ENCODE peak calls at places on chromosomes 2 and 18, in seven cellular contexts. One of them, this sample, is unnamed.

GRCh38 chr2:69242651-69243051 is 144.4 kb downstream of the GFPT1 start:
- DNase-seq in WERI-Rb-1: peak; percentile 47
- DNase-seq in cardiac muscle cell: no peak
- DNase-seq in body of pancreas: no peak
- DNase-seq in dorsolateral prefrontal cortex: no peak
- DNase-seq in PC-3: no peak
- DNase-seq in OCI-LY7: no peak
- DNase-seq in this sample: no peak

GRCh38 chr2:47488870-47489584 is 86.1 kb downstream of the MSH2 start:
- DNase-seq in WERI-Rb-1: no peak
- DNase-seq in cardiac muscle cell: peak; percentile 84
- DNase-seq in body of pancreas: peak; percentile 10
- DNase-seq in dorsolateral prefrontal cortex: no peak
- DNase-seq in PC-3: peak; percentile 88
- DNase-seq in OCI-LY7: no peak
- DNase-seq in this sample: no peak

GRCh38 chr2:6986251-6986893 is 69.2 kb downstream of the RNF144A start:
- DNase-seq in WERI-Rb-1: no peak
- DNase-seq in cardiac muscle cell: peak; percentile 57
- DNase-seq in body of pancreas: peak; percentile 93
- DNase-seq in dorsolateral prefrontal cortex: no peak
- DNase-seq in PC-3: peak; percentile 12
- DNase-seq in OCI-LY7: no peak
- DNase-seq in this sample: no peak

GRCh38 chr2:64151498-64151897 is 7.3 kb upstream of the PELI1 start:
- DNase-seq in WERI-Rb-1: no peak
- DNase-seq in cardiac muscle cell: no peak
- DNase-seq in body of pancreas: no peak
- DNase-seq in dorsolateral prefrontal cortex: no peak
- DNase-seq in PC-3: peak; percentile 34
- DNase-seq in OCI-LY7: no peak
- DNase-seq in this sample: no peak

GRCh38 chr2:189178007-189178406 is 1.6 kb downstream of the COL5A2 start:
- DNase-seq in WERI-Rb-1: no peak
- DNase-seq in cardiac muscle cell: peak; percentile 58
- DNase-seq in body of pancreas: no peak
- DNase-seq in dorsolateral prefrontal cortex: no peak
- DNase-seq in PC-3: no peak
- DNase-seq in OCI-LY7: no peak
- DNase-seq in this sample: no peak

GRCh38 chr2:201883559-201883958 is 77.2 kb downstream of the CDK15 start:
- DNase-seq in WERI-Rb-1: peak; percentile 67
- DNase-seq in cardiac muscle cell: no peak
- DNase-seq in body of pancreas: no peak
- DNase-seq in dorsolateral prefrontal cortex: no peak
- DNase-seq in PC-3: no peak
- DNase-seq in OCI-LY7: no peak
- DNase-seq in this sample: no peak

GRCh38 chr2:113806217-113806913 is 49.9 kb upstream of the SLC35F5 start:
- DNase-seq in WERI-Rb-1: no peak
- DNase-seq in cardiac muscle cell: no peak
- DNase-seq in body of pancreas: no peak
- DNase-seq in dorsolateral prefrontal cortex: no peak
- DNase-seq in PC-3: peak; percentile 89
- DNase-seq in OCI-LY7: no peak
- DNase-seq in this sample: no peak

GRCh38 chr2:8543065-8543411 is 138.8 kb upstream of the ID2 start:
- DNase-seq in WERI-Rb-1: no peak
- DNase-seq in cardiac muscle cell: no peak
- DNase-seq in body of pancreas: no peak
- DNase-seq in dorsolateral prefrontal cortex: no peak
- DNase-seq in PC-3: no peak
- DNase-seq in OCI-LY7: peak; percentile 63
- DNase-seq in this sample: no peak

GRCh38 chr2:42008241-42008911 is 39.4 kb upstream of the PKDCC start:
- DNase-seq in WERI-Rb-1: no peak
- DNase-seq in cardiac muscle cell: peak; percentile 58
- DNase-seq in body of pancreas: no peak
- DNase-seq in dorsolateral prefrontal cortex: no peak
- DNase-seq in PC-3: no peak
- DNase-seq in OCI-LY7: no peak
- DNase-seq in this sample: no peak

GRCh38 chr2:75896779-75897366 is 186.2 kb upstream of the GCFC2 start:
- DNase-seq in WERI-Rb-1: peak; percentile 82
- DNase-seq in cardiac muscle cell: peak; percentile 5
- DNase-seq in body of pancreas: peak; percentile 34
- DNase-seq in dorsolateral prefrontal cortex: no peak
- DNase-seq in PC-3: peak; percentile 60
- DNase-seq in OCI-LY7: peak; percentile 42
- DNase-seq in this sample: no peak

GRCh38 chr2:217954469-217954868 is 48.3 kb downstream of the TNS1 start:
- DNase-seq in WERI-Rb-1: no peak
- DNase-seq in cardiac muscle cell: no peak
- DNase-seq in body of pancreas: no peak
- DNase-seq in dorsolateral prefrontal cortex: no peak
- DNase-seq in PC-3: no peak
- DNase-seq in OCI-LY7: no peak
- DNase-seq in this sample: no peak

GRCh38 chr2:217953531-217953932 is 49.3 kb downstream of the TNS1 start:
- DNase-seq in WERI-Rb-1: peak; percentile 56
- DNase-seq in cardiac muscle cell: no peak
- DNase-seq in body of pancreas: no peak
- DNase-seq in dorsolateral prefrontal cortex: no peak
- DNase-seq in PC-3: no peak
- DNase-seq in OCI-LY7: no peak
- DNase-seq in this sample: no peak

GRCh38 chr2:217954051-217954450 is 48.7 kb downstream of the TNS1 start:
- DNase-seq in WERI-Rb-1: no peak
- DNase-seq in cardiac muscle cell: no peak
- DNase-seq in body of pancreas: no peak
- DNase-seq in dorsolateral prefrontal cortex: no peak
- DNase-seq in PC-3: no peak
- DNase-seq in OCI-LY7: no peak
- DNase-seq in this sample: no peak

GRCh38 chr2:217955881-217956493 is 46.8 kb downstream of the TNS1 start:
- DNase-seq in WERI-Rb-1: no peak
- DNase-seq in cardiac muscle cell: no peak
- DNase-seq in body of pancreas: no peak
- DNase-seq in dorsolateral prefrontal cortex: no peak
- DNase-seq in PC-3: no peak
- DNase-seq in OCI-LY7: no peak
- DNase-seq in this sample: no peak

GRCh38 chr2:217954971-217955740 is 47.6 kb downstream of the TNS1 start:
- DNase-seq in WERI-Rb-1: no peak
- DNase-seq in cardiac muscle cell: no peak
- DNase-seq in body of pancreas: no peak
- DNase-seq in dorsolateral prefrontal cortex: no peak
- DNase-seq in PC-3: no peak
- DNase-seq in OCI-LY7: no peak
- DNase-seq in this sample: no peak
- H3K4me3 ChIP-seq in WERI-Rb-1: no peak overlapping the region
- H3K4me3 ChIP-seq in cardiac muscle cell: no peak overlapping the region
- H3K4me3 ChIP-seq in body of pancreas: no peak overlapping the region
- H3K4me3 ChIP-seq in dorsolateral prefrontal cortex: no peak overlapping the region
- H3K4me3 ChIP-seq in PC-3: no peak overlapping the region
- H3K4me3 ChIP-seq in OCI-LY7: no peak overlapping the region
- H3K4me3 ChIP-seq in this sample: no peak overlapping the region

DNA sequence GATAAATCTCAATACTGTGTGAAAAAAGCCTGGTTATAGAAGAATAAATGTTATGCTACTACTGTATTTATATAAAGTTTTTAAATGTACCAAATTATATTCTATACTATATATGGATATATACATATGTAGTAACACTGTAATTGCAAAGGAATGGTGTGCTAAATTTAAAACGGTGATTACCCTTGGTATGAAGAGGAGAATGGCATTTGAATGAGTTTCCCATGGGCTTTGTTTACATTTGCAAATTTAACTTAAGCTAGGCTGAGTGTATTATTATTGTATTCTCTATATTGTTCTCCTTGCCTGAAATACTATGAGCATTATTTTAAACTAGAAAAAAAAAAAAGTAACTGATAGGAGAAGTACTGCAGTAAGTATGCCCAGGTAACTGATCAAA is 4.7 kb upstream of the SP3 start:
- DNase-seq in WERI-Rb-1: no peak
- DNase-seq in cardiac muscle cell: no peak
- DNase-seq in body of pancreas: no peak
- DNase-seq in dorsolateral prefrontal cortex: no peak
- DNase-seq in PC-3: no peak
- DNase-seq in OCI-LY7: no peak
- DNase-seq in this sample: no peak
- H3K27ac ChIP-seq in WERI-Rb-1: no peak overlapping the region
- H3K27ac ChIP-seq in cardiac muscle cell: no peak overlapping the region
- H3K27ac ChIP-seq in body of pancreas: no peak overlapping the region
- H3K27ac ChIP-seq in dorsolateral prefrontal cortex: no peak overlapping the region
- H3K27ac ChIP-seq in PC-3: no peak overlapping the region
- H3K27ac ChIP-seq in OCI-LY7: no peak overlapping the region
- H3K27ac ChIP-seq in this sample: no peak overlapping the region

GRCh38 chr2:132009177-132009873 is 152.4 kb downstream of the ANKRD30BL start:
- DNase-seq in WERI-Rb-1: no peak
- DNase-seq in cardiac muscle cell: no peak
- DNase-seq in body of pancreas: no peak
- DNase-seq in dorsolateral prefrontal cortex: no peak
- DNase-seq in PC-3: no peak
- DNase-seq in OCI-LY7: no peak
- DNase-seq in this sample: no peak
- H3K4me3 ChIP-seq in WERI-Rb-1: peak overlapping the region; percentile 76
- H3K4me3 ChIP-seq in cardiac muscle cell: peak overlapping the region; percentile 37
- H3K4me3 ChIP-seq in body of pancreas: no peak overlapping the region
- H3K4me3 ChIP-seq in dorsolateral prefrontal cortex: peak overlapping the region; percentile 50
- H3K4me3 ChIP-seq in PC-3: peak overlapping the region; percentile 37
- H3K4me3 ChIP-seq in OCI-LY7: no peak overlapping the region
- H3K4me3 ChIP-seq in this sample: no peak overlapping the region

DNA sequence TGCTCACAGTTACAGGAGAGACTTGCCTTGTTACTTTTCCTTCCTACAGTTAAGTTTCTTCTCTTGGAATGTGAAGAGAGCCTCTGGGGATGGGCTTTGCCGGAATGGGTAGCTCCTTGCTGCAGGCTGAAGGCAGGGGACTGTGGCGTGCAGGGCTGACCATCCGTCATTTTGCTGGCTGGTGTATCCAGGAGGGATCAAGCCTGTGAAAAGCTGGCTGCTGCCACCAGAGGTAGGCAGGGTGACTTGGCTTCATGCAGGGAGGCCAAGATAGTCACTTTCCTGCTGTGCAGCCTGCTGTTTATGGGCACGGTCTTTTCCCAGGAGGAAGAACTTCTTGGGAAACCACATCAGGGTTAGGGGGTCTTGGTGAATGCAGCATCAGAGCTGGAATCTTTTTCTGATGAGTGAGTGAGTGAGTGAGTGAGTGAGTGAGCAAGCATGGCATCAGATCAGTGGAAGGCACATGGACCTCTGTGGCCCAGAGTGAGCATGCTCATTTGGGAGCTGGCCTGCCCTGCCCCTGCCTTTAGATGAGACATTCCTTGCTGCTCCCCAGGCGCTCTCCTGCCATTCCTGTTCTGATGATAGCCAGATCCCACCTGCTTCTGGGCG is 33.0 kb downstream of the FHOD3 start:
- DNase-seq in WERI-Rb-1: no peak
- DNase-seq in cardiac muscle cell: no peak
- DNase-seq in body of pancreas: no peak
- DNase-seq in dorsolateral prefrontal cortex: no peak
- DNase-seq in PC-3: no peak
- DNase-seq in OCI-LY7: no peak
- DNase-seq in this sample: no peak
- H3K27ac ChIP-seq in WERI-Rb-1: no peak overlapping the region
- H3K27ac ChIP-seq in cardiac muscle cell: peak overlapping the region; percentile 80
- H3K27ac ChIP-seq in body of pancreas: no peak overlapping the region
- H3K27ac ChIP-seq in dorsolateral prefrontal cortex: no peak overlapping the region
- H3K27ac ChIP-seq in PC-3: no peak overlapping the region
- H3K27ac ChIP-seq in OCI-LY7: no peak overlapping the region
- H3K27ac ChIP-seq in this sample: no peak overlapping the region

GRCh38 chr2:26043862-26044736 is 10.2 kb downstream of the RAB10 start:
- DNase-seq in WERI-Rb-1: no peak
- DNase-seq in cardiac muscle cell: peak; percentile 59
- DNase-seq in body of pancreas: peak; percentile 64
- DNase-seq in dorsolateral prefrontal cortex: no peak
- DNase-seq in PC-3: no peak
- DNase-seq in OCI-LY7: no peak
- DNase-seq in this sample: no peak
- H3K4me3 ChIP-seq in WERI-Rb-1: no peak overlapping the region
- H3K4me3 ChIP-seq in cardiac muscle cell: no peak overlapping the region
- H3K4me3 ChIP-seq in body of pancreas: no peak overlapping the region
- H3K4me3 ChIP-seq in dorsolateral prefrontal cortex: no peak overlapping the region
- H3K4me3 ChIP-seq in PC-3: no peak overlapping the region
- H3K4me3 ChIP-seq in OCI-LY7: no peak overlapping the region
- H3K4me3 ChIP-seq in this sample: no peak overlapping the region

GRCh38 chr2:96616535-96616934 is 21.6 kb downstream of the KANSL3 start:
- DNase-seq in WERI-Rb-1: no peak
- DNase-seq in cardiac muscle cell: no peak
- DNase-seq in body of pancreas: no peak
- DNase-seq in dorsolateral prefrontal cortex: no peak
- DNase-seq in PC-3: no peak
- DNase-seq in OCI-LY7: no peak
- DNase-seq in this sample: no peak
- H3K27ac ChIP-seq in WERI-Rb-1: no peak overlapping the region
- H3K27ac ChIP-seq in cardiac muscle cell: peak overlapping the region; percentile 35
- H3K27ac ChIP-seq in body of pancreas: no peak overlapping the region
- H3K27ac ChIP-seq in dorsolateral prefrontal cortex: no peak overlapping the region
- H3K27ac ChIP-seq in PC-3: no peak overlapping the region
- H3K27ac ChIP-seq in OCI-LY7: no peak overlapping the region
- H3K27ac ChIP-seq in this sample: no peak overlapping the region

GRCh38 chr2:168188011-168188410 is 59.4 kb downstream of the STK39 start:
- DNase-seq in WERI-Rb-1: peak; percentile 54
- DNase-seq in cardiac muscle cell: no peak
- DNase-seq in body of pancreas: no peak
- DNase-seq in dorsolateral prefrontal cortex: no peak
- DNase-seq in PC-3: no peak
- DNase-seq in OCI-LY7: no peak
- DNase-seq in this sample: no peak

GRCh38 chr2:168190590-168191336 is 56.6 kb downstream of the STK39 start:
- DNase-seq in WERI-Rb-1: no peak
- DNase-seq in cardiac muscle cell: no peak
- DNase-seq in body of pancreas: no peak
- DNase-seq in dorsolateral prefrontal cortex: no peak
- DNase-seq in PC-3: peak; percentile 9
- DNase-seq in OCI-LY7: no peak
- DNase-seq in this sample: no peak

GRCh38 chr2:168192839-168193616 is 54.4 kb downstream of the STK39 start:
- DNase-seq in WERI-Rb-1: no peak
- DNase-seq in cardiac muscle cell: peak; percentile 39
- DNase-seq in body of pancreas: no peak
- DNase-seq in dorsolateral prefrontal cortex: no peak
- DNase-seq in PC-3: peak; percentile 42
- DNase-seq in OCI-LY7: peak; percentile 57
- DNase-seq in this sample: no peak

GRCh38 chr2:168192143-168192785 is 55.1 kb downstream of the STK39 start:
- DNase-seq in WERI-Rb-1: no peak
- DNase-seq in cardiac muscle cell: peak; percentile 30
- DNase-seq in body of pancreas: peak; percentile 46
- DNase-seq in dorsolateral prefrontal cortex: no peak
- DNase-seq in PC-3: no peak
- DNase-seq in OCI-LY7: no peak
- DNase-seq in this sample: no peak

GRCh38 chr2:168189835-168190426 is 57.5 kb downstream of the STK39 start:
- DNase-seq in WERI-Rb-1: no peak
- DNase-seq in cardiac muscle cell: peak; percentile 43
- DNase-seq in body of pancreas: no peak
- DNase-seq in dorsolateral prefrontal cortex: no peak
- DNase-seq in PC-3: peak; percentile 89
- DNase-seq in OCI-LY7: no peak
- DNase-seq in this sample: no peak
- H3K4me3 ChIP-seq in WERI-Rb-1: no peak overlapping the region
- H3K4me3 ChIP-seq in cardiac muscle cell: no peak overlapping the region
- H3K4me3 ChIP-seq in body of pancreas: no peak overlapping the region
- H3K4me3 ChIP-seq in dorsolateral prefrontal cortex: no peak overlapping the region
- H3K4me3 ChIP-seq in PC-3: peak overlapping the region; percentile 18
- H3K4me3 ChIP-seq in OCI-LY7: no peak overlapping the region
- H3K4me3 ChIP-seq in this sample: no peak overlapping the region

GRCh38 chr2:105398522-105399206 is at the start of gene FHL2:
- DNase-seq in WERI-Rb-1: peak; percentile 80
- DNase-seq in cardiac muscle cell: peak; percentile 91
- DNase-seq in body of pancreas: peak; percentile 39
- DNase-seq in dorsolateral prefrontal cortex: peak; percentile 48
- DNase-seq in PC-3: peak; percentile 83
- DNase-seq in OCI-LY7: no peak
- DNase-seq in this sample: peak; percentile 74
- H3K27ac ChIP-seq in WERI-Rb-1: peak within 1 kb of the TSS; percentile 67
- H3K27ac ChIP-seq in cardiac muscle cell: peak within 1 kb of the TSS; percentile 97
- H3K27ac ChIP-seq in body of pancreas: peak within 1 kb of the TSS; percentile 12
- H3K27ac ChIP-seq in dorsolateral prefrontal cortex: no peak within 1 kb of the TSS
- H3K27ac ChIP-seq in PC-3: peak within 1 kb of the TSS; percentile 96
- H3K27ac ChIP-seq in OCI-LY7: no peak within 1 kb of the TSS
- H3K27ac ChIP-seq in this sample: peak within 1 kb of the TSS; percentile 91